ENCODE peak calls at places on chromosomes 4 and X, in five cellular contexts. P, R, T, C and O are unnamed samples.

GRCh38 chrX:40039887-40040286 is 57.9 kb downstream of the BCOR start:
- DNase-seq in P (no peak), R (no peak), T (no peak), C (no peak), O (no peak)

GRCh38 chr4:39304651-39305050 is 61.5 kb downstream of the RFC1 start:
- DNase-seq in P (no peak), R (no peak), T (no peak), C (no peak), O (no peak)

GRCh38 chr4:8019396-8020365 is 80.0 kb upstream of the AFAP1 start:
- DNase-seq in P (peak), R (peak), T (no peak), C (no peak), O (no peak)

GRCh38 chrX:16664626-16665025 is 14.7 kb downstream of the S100G start:
- DNase-seq in P (no peak), R (no peak), T (no peak), C (no peak), O (no peak)

GRCh38 chrX:133415276-133416105 is at the start of gene GPC4:
- DNase-seq in P (peak), R (peak), T (peak), C (peak), O (no peak)

GRCh38 chr4:28209371-28209924 is 1348.8 kb downstream of the STIM2 start:
- DNase-seq in P (peak), R (no peak), T (no peak), C (no peak), O (no peak)

GRCh38 chrX:103520391-103520790 is 1.1 kb upstream of the RAB40A start:
- DNase-seq in P (no peak), R (no peak), T (no peak), C (no peak), O (peak)

GRCh38 chr4:83340692-83341343 is 6.2 kb upstream of the HPSE start:
- DNase-seq in P (no peak), R (no peak), T (no peak), C (no peak), O (no peak)

GRCh38 chrX:71938371-71938770 is 27.7 kb downstream of the NHSL2 start:
- DNase-seq in P (peak), R (no peak), T (no peak), C (no peak), O (no peak)

GRCh38 chrX:107571296-107571998 is 56.9 kb upstream of the PRPS1 start:
- DNase-seq in P (no peak), R (peak), T (no peak), C (no peak), O (peak)

GRCh38 chrX:155071694-155072215 is 447 bp downstream of the BRCC3 start:
- DNase-seq in P (peak), R (no peak), T (no peak), C (peak), O (no peak)

GRCh38 chr4:168200685-168201084 is 108.3 kb downstream of the ANXA10 start:
- DNase-seq in P (no peak), R (no peak), T (no peak), C (no peak), O (peak)

GRCh38 chrX:51395807-51396728 is 63.4 kb downstream of the NUDT10 start:
- DNase-seq in P (peak), R (no peak), T (no peak), C (peak), O (no peak)
- TF ChIP-seq CTCF in P (peak), R (no peak), T (no peak), C (no peak), O (no peak)

GRCh38 chrX:11629593-11630211 is 36.0 kb downstream of the ARHGAP6 start:
- DNase-seq in P (no peak), R (no peak), T (no peak), C (no peak), O (peak)
- TF ChIP-seq CTCF in P (no peak), R (no peak), T (no peak), C (no peak), O (no peak)

DNA sequence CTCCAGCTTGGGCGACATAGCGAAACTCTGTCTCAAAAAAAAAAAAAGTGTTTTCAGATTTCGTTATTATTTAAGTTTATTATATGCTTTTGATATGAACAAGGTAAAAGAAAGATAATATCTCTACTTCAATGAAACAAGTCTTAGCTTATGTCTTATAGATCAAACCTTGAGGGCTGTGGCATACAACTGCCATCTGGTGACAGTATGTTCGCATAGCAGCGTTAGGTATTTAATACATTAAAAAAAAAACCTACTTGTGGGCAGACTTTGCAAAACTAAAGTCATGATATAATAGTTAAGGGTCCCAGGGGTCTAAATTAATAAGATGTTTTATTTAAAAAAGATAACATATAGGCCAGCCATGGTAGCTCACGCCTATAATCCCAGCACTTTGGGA is 161.2 kb upstream of the AMOT start:
- DNase-seq in P (peak), R (no peak), T (no peak), C (no peak), O (no peak)
- TF ChIP-seq CTCF in P (peak), R (peak), T (no peak), C (no peak), O (no peak)

DNA sequence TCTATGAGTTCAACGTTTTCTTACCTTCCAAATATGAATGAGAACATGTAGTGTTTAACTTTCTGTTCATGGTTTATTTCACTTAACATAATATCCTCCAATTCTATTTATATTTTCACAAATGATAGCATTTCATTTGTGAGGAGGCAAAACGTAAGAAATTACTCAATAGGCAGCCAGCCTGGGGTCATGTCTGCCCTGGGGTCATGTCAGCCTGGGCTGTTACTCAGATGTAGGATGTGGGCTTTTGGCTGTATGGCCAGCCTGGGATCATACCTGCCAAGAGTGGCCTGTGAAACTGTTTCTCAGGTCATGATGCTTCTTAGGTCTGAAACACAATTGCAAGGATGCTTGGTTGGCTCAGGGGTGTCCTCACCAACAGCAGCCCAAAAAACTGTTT is 187.0 kb downstream of the FBXO8 start:
- DNase-seq in P (no peak), R (no peak), T (no peak), C (no peak), O (no peak)
- TF ChIP-seq CTCF in P (no peak), R (no peak), T (no peak), C (no peak), O (no peak)

DNA sequence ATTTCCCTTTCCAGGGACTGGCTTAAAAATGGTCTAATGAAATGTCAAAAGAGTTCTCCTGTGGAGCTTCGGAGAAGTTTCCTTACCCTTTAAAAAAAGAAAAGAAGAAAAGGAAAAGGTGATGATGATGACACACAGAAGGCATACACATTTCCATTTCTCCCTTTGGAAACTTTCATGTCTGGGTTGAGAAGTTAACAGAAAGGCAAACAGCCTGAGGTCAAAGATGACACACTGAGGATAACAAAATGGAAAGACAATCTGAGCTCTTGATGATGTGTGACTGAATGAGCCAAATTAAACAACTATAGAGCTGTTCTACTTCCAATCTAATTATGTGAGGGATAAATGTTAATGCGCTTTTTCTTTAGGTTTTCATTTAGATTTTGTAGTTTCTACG is 32.2 kb downstream of the NFXL1 start:
- DNase-seq in P (no peak), R (no peak), T (no peak), C (no peak), O (no peak)
- TF ChIP-seq CTCF in P (no peak), R (no peak), T (no peak), C (no peak), O (no peak)

DNA sequence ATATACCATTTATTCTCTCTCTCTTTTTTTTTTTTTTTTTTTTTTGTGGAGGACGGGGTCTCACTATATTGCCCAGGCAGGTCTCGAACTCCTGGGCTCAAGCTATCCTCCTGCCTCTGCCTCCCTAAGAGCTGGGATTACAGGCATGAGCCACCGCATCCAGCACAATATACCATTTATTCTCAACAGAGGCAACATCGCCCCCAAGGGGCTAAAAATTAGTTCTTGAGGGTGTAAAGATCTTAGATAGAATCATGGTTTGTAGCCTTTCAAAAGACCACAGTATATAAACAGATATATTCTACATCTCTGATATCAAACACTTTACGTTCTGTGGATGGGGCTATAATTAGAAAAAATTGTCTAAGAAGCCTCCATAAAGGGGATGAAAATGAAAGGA is 39.8 kb upstream of the TCEAL2 start:
- DNase-seq in P (peak), R (no peak), T (no peak), C (peak), O (peak)
- TF ChIP-seq CTCF in P (peak), R (no peak), T (no peak), C (no peak), O (peak)

DNA sequence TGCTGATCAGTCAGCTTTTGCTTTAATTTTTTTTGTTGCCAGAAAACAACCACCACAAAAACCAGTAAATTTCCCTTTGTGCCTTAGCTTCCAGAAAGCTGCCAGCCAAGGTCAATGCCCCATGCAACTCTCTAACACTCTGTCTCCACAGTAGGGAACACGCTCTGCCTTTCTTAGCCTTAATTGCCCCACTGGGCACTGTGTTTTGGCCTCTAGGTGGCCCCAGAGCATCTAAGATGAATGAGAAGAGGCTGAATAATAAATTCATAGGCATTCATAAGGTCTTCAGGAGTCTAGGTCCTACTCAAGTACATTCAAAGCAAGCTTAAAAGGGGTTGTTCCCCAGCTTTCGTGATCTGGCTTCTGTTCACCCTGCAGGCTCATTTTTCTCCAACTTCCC is 57.7 kb upstream of the PASD1 start:
- DNase-seq in P (peak), R (peak), T (peak), C (peak), O (no peak)
- TF ChIP-seq CTCF in P (peak), R (peak), T (no peak), C (no peak), O (peak)

DNA sequence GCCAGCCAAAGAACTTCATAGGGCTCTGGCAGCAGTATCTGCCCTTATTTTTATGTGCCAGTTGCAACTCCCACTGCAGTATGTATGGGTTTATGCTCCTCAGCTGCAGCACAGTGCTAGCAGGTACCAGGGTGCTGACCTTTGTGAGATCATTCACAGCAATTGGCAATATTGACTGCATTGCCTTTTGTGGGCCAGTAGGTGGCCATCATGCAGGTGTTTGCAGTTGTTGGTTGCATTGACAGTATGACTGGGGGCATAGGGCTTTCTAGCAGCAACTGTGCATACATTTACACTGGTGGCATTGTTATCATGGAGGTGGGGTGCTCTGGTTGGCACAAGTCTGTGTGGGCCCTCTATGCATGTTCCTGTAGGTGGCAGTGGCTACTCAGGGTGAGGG is 42.5 kb downstream of the FAAH2 start:
- DNase-seq in P (no peak), R (no peak), T (no peak), C (no peak), O (no peak)
- TF ChIP-seq CTCF in P (no peak), R (no peak), T (no peak), C (peak), O (no peak)